ENCODE peak calls at places on chromosomes 4 and X, in nine cellular contexts. K, V, X, M, J, G, T, L and B are unnamed samples.

GRCh38 chrX:112779139-112779538 is 61.5 kb downstream of the AMOT start:
- DNase-seq in J (no peak), K (no peak), X (no peak), T (peak; percentile 45), V (no peak), G (no peak), L (no peak), M (no peak), B (no peak)

GRCh38 chr4:188107931-188108843 is 1.2 kb downstream of the TRIML2 start:
- DNase-seq in T (no peak), X (no peak), G (peak; percentile 49), J (peak; percentile 51), K (no peak), L (no peak), M (no peak), V (peak; percentile 19), B (no peak)

GRCh38 chr4:17557880-17558279 is 19.1 kb upstream of the LAP3 start:
- DNase-seq in M (no peak), J (no peak), T (no peak), K (no peak), L (no peak), X (no peak), V (no peak), G (peak; percentile 52), B (no peak)

GRCh38 chrX:124594017-124594651 is 247.8 kb downstream of the SH2D1A start:
- DNase-seq in M (no peak), J (no peak), L (no peak), X (no peak), G (no peak), V (no peak), K (no peak), T (no peak), B (no peak)

GRCh38 chrX:1355800-1356148 is 19.2 kb downstream of the IL3RA start:
- DNase-seq in K (no peak), M (no peak), V (no peak), J (no peak), X (no peak), T (peak; percentile 19), G (no peak), L (no peak), B (no peak)

GRCh38 chrX:6667048-6667768 is 132.3 kb upstream of the VCX3A start:
- DNase-seq in L (no peak), X (no peak), T (no peak), J (no peak), V (no peak), G (no peak), M (no peak), K (no peak), B (no peak)

GRCh38 chr4:76055005-76055404 is 19.1 kb upstream of the CXCL11 start:
- DNase-seq in M (no peak), L (no peak), X (no peak), K (no peak), J (no peak), T (no peak), G (no peak), V (no peak), B (no peak)

GRCh38 chrX:150240643-150240970 is 122.5 kb upstream of the MAMLD1 start:
- DNase-seq in J (no peak), T (no peak), K (no peak), M (no peak), L (no peak), G (no peak), X (no peak), V (no peak), B (no peak)

GRCh38 chr4:84887824-84888223 is 78.7 kb downstream of the WDFY3 start:
- DNase-seq in K (no peak), T (no peak), X (no peak), V (no peak), J (no peak), M (no peak), G (peak; percentile 66), L (no peak), B (no peak)

GRCh38 chr4:6354119-6354518 is 84.5 kb downstream of the WFS1 start:
- DNase-seq in X (no peak), G (no peak), K (no peak), V (no peak), M (no peak), T (no peak), J (no peak), L (no peak), B (no peak)

GRCh38 chr4:94177822-94178221 is 29.8 kb upstream of the SMARCAD1 start:
- DNase-seq in K (no peak), L (no peak), M (no peak), X (no peak), V (peak; percentile 21), T (no peak), J (no peak), G (no peak), B (no peak)

GRCh38 chr4:159048166-159048886 is 54.6 kb upstream of the RAPGEF2 start:
- DNase-seq in T (peak; percentile 67), M (peak; percentile 55), X (peak; percentile 46), G (peak; percentile 79), J (no peak), L (peak; percentile 57), K (no peak), V (peak; percentile 57), B (peak; percentile 43)

GRCh38 chr4:58734030-58734673 is 1624.0 kb upstream of the IGFBP7 start:
- DNase-seq in V (no peak), L (no peak), T (no peak), K (no peak), G (peak; percentile 0), M (no peak), J (no peak), X (no peak), B (no peak)

GRCh38 chrX:107567370-107567769 is 60.9 kb upstream of the PRPS1 start:
- DNase-seq in L (no peak), K (no peak), J (no peak), V (no peak), X (no peak), G (no peak), M (no peak), T (no peak), B (no peak)

GRCh38 chr4:4849106-4849505 is 10.4 kb upstream of the MSX1 start:
- DNase-seq in K (no peak), V (no peak), G (no peak), M (no peak), X (no peak), J (no peak), L (no peak), T (peak; percentile 18), B (no peak)

GRCh38 chr4:43682551-43682950 is 766.1 kb downstream of the KCTD8 start:
- DNase-seq in J (no peak), T (no peak), X (no peak), L (no peak), G (no peak), M (no peak), V (no peak), K (no peak), B (no peak)

GRCh38 chr4:43680416-43680815 is 768.2 kb downstream of the KCTD8 start:
- DNase-seq in G (no peak), J (no peak), X (no peak), L (no peak), T (no peak), V (peak; percentile 3), K (no peak), M (no peak), B (no peak)
- H3K9me3 ChIP-seq in G (peaks cover 2% of the 10 kb centered on the region), J (peaks cover 28% of the 10 kb centered on the region), X (no peaks in the 10 kb centered on the region), L (no peaks in the 10 kb centered on the region), T (no peaks in the 10 kb centered on the region), V (no peaks in the 10 kb centered on the region), K (no peaks in the 10 kb centered on the region), M (no peaks in the 10 kb centered on the region), B (no peaks in the 10 kb centered on the region)

DNA sequence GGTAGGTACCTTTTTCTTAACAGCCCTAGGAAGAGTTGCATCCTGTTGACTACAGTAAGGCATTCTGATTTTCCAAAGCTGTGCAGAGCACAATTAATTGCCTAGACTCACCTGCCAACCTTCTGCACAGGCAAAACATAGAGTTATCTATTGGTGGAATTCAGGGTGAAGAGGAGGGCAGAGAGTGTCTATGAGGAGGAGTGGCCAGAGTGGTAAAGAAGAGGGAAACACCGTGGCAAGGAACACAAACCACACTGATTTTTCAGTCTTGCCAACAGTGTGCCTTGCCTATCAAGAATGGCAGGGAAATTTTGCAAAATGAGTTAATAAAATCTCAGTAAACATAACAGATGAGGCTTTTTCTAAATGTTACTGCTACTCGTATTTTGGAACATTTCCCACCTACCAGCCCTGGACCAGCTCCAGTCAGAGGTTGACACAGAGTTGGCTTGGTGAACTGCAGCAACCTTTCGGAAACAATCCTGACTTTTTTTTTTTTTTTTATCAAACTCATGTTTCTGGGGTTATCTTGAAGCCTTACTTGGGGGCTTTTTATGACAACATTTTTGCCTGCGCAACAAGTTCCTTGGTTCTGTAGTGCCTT is 67.9 kb upstream of the CAPN6 start:
- DNase-seq in M (no peak), J (no peak), T (no peak), G (no peak), X (no peak), K (no peak), V (no peak), L (no peak), B (no peak)
- H3K27me3 ChIP-seq in M (peaks cover 10% of the 10 kb centered on the region), J (peaks cover 4% of the 10 kb centered on the region), T (no peaks in the 10 kb centered on the region), G (peaks cover 3% of the 10 kb centered on the region), X (no peaks in the 10 kb centered on the region), K (peaks cover 3% of the 10 kb centered on the region), V (no peaks in the 10 kb centered on the region), L (no peaks in the 10 kb centered on the region), B (no peaks in the 10 kb centered on the region)

GRCh38 chrX:76127341-76127740 is 45.5 kb upstream of the PBDC1 start:
- DNase-seq in X (no peak), T (no peak), L (no peak), J (no peak), V (no peak), G (no peak), K (no peak), M (no peak), B (no peak)
- TF ChIP-seq CTCF in X (no peak), T (no peak), L (no peak), J (no peak), V (no peak), G (no peak), K (no peak), M (peak; percentile 31), B (peak; percentile 12)

GRCh38 chr4:14566518-14566917 is 435.8 kb upstream of the CPEB2 start:
- DNase-seq in V (no peak), L (no peak), K (no peak), J (no peak), T (no peak), G (peak; percentile 0), X (no peak), M (no peak), B (no peak)

GRCh38 chr4:14564281-14564680 is 438.0 kb upstream of the CPEB2 start:
- DNase-seq in L (no peak), J (no peak), V (no peak), M (no peak), K (no peak), T (no peak), G (no peak), X (no peak), B (no peak)

GRCh38 chr4:14562901-14563300 is 439.4 kb upstream of the CPEB2 start:
- DNase-seq in K (no peak), G (no peak), M (no peak), T (no peak), X (no peak), L (no peak), J (no peak), V (no peak), B (no peak)

DNA sequence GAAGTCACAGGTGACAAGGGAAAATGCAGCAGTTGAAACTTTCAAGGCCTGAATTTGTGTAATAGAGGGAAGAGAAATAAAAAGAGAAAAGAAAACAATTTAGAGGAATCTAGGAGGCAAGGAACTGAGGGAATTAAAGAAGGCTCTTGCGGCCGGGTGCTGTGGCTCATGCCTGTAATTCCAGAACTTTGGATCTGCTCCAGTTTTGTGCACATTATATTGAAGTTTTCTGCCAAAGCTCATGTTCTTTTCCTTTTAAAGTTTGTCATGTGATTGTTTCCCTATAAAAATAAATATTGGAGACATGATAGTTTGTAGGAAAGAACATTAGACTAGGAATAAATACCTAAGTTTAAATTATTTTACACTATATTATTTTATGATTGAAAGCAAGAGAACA is 433.9 kb upstream of the CPEB2 start:
- DNase-seq in L (no peak), V (no peak), K (no peak), J (no peak), X (no peak), G (no peak), M (no peak), T (no peak), B (no peak)
- H3K9me3 ChIP-seq in L (no peaks in the 10 kb centered on the region), V (peaks cover 5% of the 10 kb centered on the region), K (no peaks in the 10 kb centered on the region), J (peaks cover 25% of the 10 kb centered on the region), X (no peaks in the 10 kb centered on the region), G (peaks cover 5% of the 10 kb centered on the region), M (no peaks in the 10 kb centered on the region), T (no peaks in the 10 kb centered on the region), B (no peaks in the 10 kb centered on the region)